ENCODE peak calls at places on chromosomes 3 and 15, in four cellular contexts. Y is H9, B is HCT116, D is neural progenitor cell. S is an unnamed sample. For H3K4me1, the result is how much of the 10 kb centered on the place peaks cover.

GRCh38 chr15:87293016-87293415 is 963.5 kb downstream of the NTRK3 start:
- DNase-seq in Y (no peak), D (no peak), B (no peak), S (no peak)

GRCh38 chr3:23645533-23646196 is 160.1 kb upstream of the UBE2E1 start:
- DNase-seq in Y (no peak), D (no peak), B (no peak), S (no peak)

GRCh38 chr3:123431658-123432323 is 17.1 kb downstream of the ADCY5 start:
- DNase-seq in D (no peak), B (no peak), Y (no peak), S (no peak)

GRCh38 chr3:134350861-134351311 is 23.4 kb downstream of the AMOTL2 start:
- DNase-seq in B (no peak), Y (no peak), D (no peak), S (no peak)

GRCh38 chr15:32853667-32854066 is 135.9 kb downstream of the GREM1 start:
- DNase-seq in Y (peak), D (peak), B (no peak), S (no peak)

GRCh38 chr3:57755368-57756021 is 614 bp upstream of the SLMAP start:
- DNase-seq in B (peak), Y (no peak), D (peak), S (peak)

GRCh38 chr15:57134877-57135276 is 216.4 kb downstream of the TCF12 start:
- DNase-seq in Y (no peak), B (no peak), D (no peak), S (no peak)

GRCh38 chr3:121988146-121988545 is 33.9 kb downstream of the ILDR1 start:
- DNase-seq in D (no peak), B (no peak), Y (no peak), S (no peak)

GRCh38 chr3:5687230-5687629 is 499.7 kb downstream of the EDEM1 start:
- DNase-seq in D (no peak), Y (no peak), B (no peak), S (no peak)

GRCh38 chr3:148101061-148101460 is 596.6 kb upstream of the AGTR1 start:
- DNase-seq in D (no peak), B (no peak), Y (no peak), S (no peak)

GRCh38 chr15:23073890-23074631 is 34.7 kb upstream of the TUBGCP5 start:
- DNase-seq in D (no peak), Y (no peak), B (no peak), S (no peak)

GRCh38 chr3:11510001-11510760 is 133.5 kb downstream of the VGLL4 start:
- DNase-seq in B (no peak), Y (no peak), D (peak), S (no peak)
- H3K9ac ChIP-seq in B (no peak), Y (no peak), D (no peak), S (no peak)

DNA sequence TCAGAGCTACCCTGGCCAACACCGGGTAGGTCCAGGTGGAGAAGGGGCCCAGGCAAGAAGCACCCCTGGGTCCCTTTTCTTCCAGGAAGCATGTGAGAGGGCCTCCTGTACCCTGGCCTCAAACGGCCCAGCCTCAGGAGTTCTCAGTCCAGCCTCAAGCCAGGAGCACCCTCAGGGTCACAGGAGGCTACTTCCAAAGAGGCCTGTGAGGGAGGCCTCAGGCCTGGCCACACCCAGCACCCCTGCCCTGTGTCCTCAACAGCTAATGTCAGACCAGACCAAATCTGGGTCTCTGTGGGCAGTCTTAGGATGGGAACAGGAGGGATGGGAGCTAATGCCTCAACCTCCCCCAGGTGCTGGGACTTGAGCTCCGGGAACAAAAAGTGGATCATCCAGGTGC is 23.5 kb downstream of the PTH1R start:
- DNase-seq in Y (no peak), D (no peak), B (no peak), S (no peak)
- H3K4me1 ChIP-seq in Y (under half), D (under half), B (under half), S (under half)

DNA sequence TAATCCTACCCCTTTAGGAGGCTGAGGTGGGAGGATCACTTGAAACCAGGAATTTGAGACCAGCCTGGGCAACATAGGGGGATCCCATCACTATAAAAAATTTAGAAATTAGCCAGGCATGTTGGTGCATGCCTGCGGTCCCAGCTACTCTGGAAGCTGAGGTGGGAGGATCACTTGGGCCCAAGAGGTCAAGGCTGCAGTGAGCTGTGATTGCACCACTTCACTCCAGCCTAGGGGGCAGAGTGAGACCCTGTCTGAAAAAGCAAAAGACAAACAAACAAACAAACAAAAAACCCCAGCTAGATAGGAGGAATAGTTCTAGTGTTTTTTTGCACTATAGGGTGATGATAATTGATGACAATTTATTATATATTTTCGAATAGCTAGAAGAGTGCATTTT is 70.6 kb upstream of the CHRNB4 start:
- DNase-seq in D (no peak), B (no peak), Y (no peak), S (no peak)
- H3K9ac ChIP-seq in D (no peak), B (no peak), Y (no peak), S (no peak)

GRCh38 chr3:184315871-184316661 is 1.7 kb downstream of the EIF4G1 start:
- DNase-seq in Y (no peak), D (peak), B (no peak), S (no peak)
- H3K4me1 ChIP-seq in Y (under half), D (under half), B (under half), S (under half)

GRCh38 chr15:90603893-90604292 is 74.2 kb downstream of the CRTC3 start:
- DNase-seq in Y (no peak), D (no peak), B (no peak), S (no peak)
- H3K9ac ChIP-seq in Y (no peak), D (no peak), B (no peak), S (no peak)

GRCh38 chr3:46942481-46943236 is 33.9 kb downstream of the CCDC12 start:
- DNase-seq in B (no peak), Y (no peak), D (no peak), S (no peak)
- H3K4me1 ChIP-seq in B (under half), Y (under half), D (under half), S (under half)

GRCh38 chr3:67737911-67738865 is 83.8 kb upstream of the SUCLG2 start:
- DNase-seq in B (no peak), D (no peak), Y (no peak), S (no peak)
- H3K9ac ChIP-seq in B (no peak), D (no peak), Y (no peak), S (no peak)

GRCh38 chr3:106070187-106070586 is 201.4 kb upstream of the CBLB start:
- DNase-seq in B (no peak), D (no peak), Y (no peak), S (no peak)

GRCh38 chr3:106068795-106069194 is 200.0 kb upstream of the CBLB start:
- DNase-seq in B (no peak), D (no peak), Y (no peak), S (no peak)

GRCh38 chr3:106065831-106066230 is 197.0 kb upstream of the CBLB start:
- DNase-seq in Y (no peak), D (no peak), B (no peak), S (no peak)

GRCh38 chr3:106067711-106068110 is 198.9 kb upstream of the CBLB start:
- DNase-seq in B (no peak), Y (no peak), D (no peak), S (no peak)

GRCh38 chr3:106068386-106068785 is 199.6 kb upstream of the CBLB start:
- DNase-seq in D (no peak), Y (no peak), B (no peak), S (no peak)
- H3K4me1 ChIP-seq in D (under half), Y (under half), B (under half), S (under half)

GRCh38 chr3:19934098-19934566 is at the start of gene EFHB:
- DNase-seq in D (peak), Y (peak), B (peak), S (peak)
- H3K9ac ChIP-seq in D (no peak), Y (peak), B (no peak), S (no peak)

GRCh38 chr15:31461375-31461774 is 134.7 kb downstream of the KLF13 start:
- DNase-seq in Y (peak), D (no peak), B (no peak), S (no peak)

GRCh38 chr15:31463521-31464102 is 137.0 kb downstream of the KLF13 start:
- DNase-seq in D (no peak), Y (no peak), B (no peak), S (no peak)

GRCh38 chr15:31464216-31465082 is 137.8 kb downstream of the KLF13 start:
- DNase-seq in D (no peak), B (no peak), Y (no peak), S (no peak)

GRCh38 chr15:31459011-31459748 is 132.5 kb downstream of the KLF13 start:
- DNase-seq in B (no peak), Y (no peak), D (no peak), S (no peak)

DNA sequence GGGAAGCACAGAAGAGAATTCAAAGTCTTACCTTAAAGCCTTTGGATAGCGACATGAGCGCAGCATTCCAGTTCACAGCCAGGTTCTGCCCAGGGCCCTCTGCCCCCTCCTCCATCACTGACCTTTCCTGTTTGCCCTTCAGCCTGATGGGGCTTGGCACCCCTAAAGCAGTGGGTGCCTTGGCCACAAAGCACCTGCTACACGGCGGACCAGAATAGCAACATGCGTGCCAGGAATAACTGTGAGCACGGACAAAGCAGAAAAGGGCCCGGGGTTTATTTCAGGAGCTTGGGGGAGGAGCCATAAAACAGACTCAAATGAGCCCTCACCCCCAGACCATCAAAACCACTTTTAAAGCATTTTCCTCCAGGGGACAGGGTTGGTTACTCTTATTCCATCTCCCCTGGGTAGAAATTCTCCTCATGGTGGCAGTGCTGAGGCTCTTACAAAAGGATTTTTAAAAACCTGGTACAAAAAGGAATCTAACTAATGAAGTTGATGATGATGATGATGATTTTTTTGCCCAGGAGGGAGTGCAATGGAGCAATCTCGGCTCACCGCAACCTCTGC is 135.4 kb downstream of the KLF13 start:
- DNase-seq in D (no peak), Y (peak), B (no peak), S (no peak)
- H3K4me1 ChIP-seq in D (under half), Y (under half), B (under half), S (under half)

S was measured in NT2/D1.